ENCODE peak calls at places on chromosomes 1 and 21, in six cellular contexts. G is fibroblast of lung, X is pancreas, C is fibroblast of pulmonary artery, K is AG09319, B is astrocyte of the spinal cord. R is an unnamed sample.

GRCh38 chr1:222973561-222973960 is 158.7 kb downstream of the DISP1 start:
- DNase-seq in G (no peak), X (no peak), C (no peak), K (no peak), B (no peak), R (no peak)

GRCh38 chr1:213166868-213167267 is 115.8 kb downstream of the RPS6KC1 start:
- DNase-seq in G (no peak), X (no peak), C (no peak), K (no peak), B (no peak), R (no peak)

GRCh38 chr21:27076035-27076434 is 109.1 kb upstream of the ADAMTS5 start:
- DNase-seq in G (no peak), X (no peak), C (no peak), K (no peak), B (no peak), R (no peak)

GRCh38 chr1:27601321-27601770 is 2.6 kb downstream of the AHDC1 start:
- DNase-seq in G (no peak), X (no peak), C (no peak), K (no peak), B (no peak), R (no peak)

GRCh38 chr1:88609051-88609450 is 75.0 kb upstream of the PKN2 start:
- DNase-seq in G (no peak), X (no peak), C (no peak), K (no peak), B (no peak), R (no peak)

GRCh38 chr21:14942801-14943490 is 121.9 kb downstream of the NRIP1 start:
- DNase-seq in G (peak; percentile 23), X (no peak), C (peak; percentile 63), K (no peak), B (peak; percentile 27), R (no peak)

GRCh38 chr1:38728176-38728908 is 131.2 kb downstream of the RRAGC start:
- DNase-seq in G (peak; percentile 74), X (no peak), C (peak; percentile 96), K (no peak), B (peak; percentile 72), R (peak; percentile 68)

GRCh38 chr21:28333455-28334108 is 659.1 kb downstream of the LTN1 start:
- DNase-seq in G (peak; percentile 84), X (no peak), C (peak; percentile 81), K (peak; percentile 40), B (no peak), R (peak; percentile 38)

GRCh38 chr1:48571303-48571987 is 99.4 kb upstream of the SPATA6 start:
- DNase-seq in G (no peak), X (no peak), C (no peak), K (no peak), B (no peak), R (no peak)

GRCh38 chr1:157096881-157097280 is 2.7 kb downstream of the ETV3L start:
- DNase-seq in G (no peak), X (no peak), C (no peak), K (no peak), B (no peak), R (no peak)

GRCh38 chr1:212495843-212496494 is 63.2 kb downstream of the NENF start:
- DNase-seq in G (no peak), X (no peak), C (no peak), K (no peak), B (no peak), R (no peak)

GRCh38 chr21:35922618-35923017 is 137.7 kb downstream of the SETD4 start:
- DNase-seq in G (peak; percentile 32), X (no peak), C (no peak), K (no peak), B (peak; percentile 64), R (no peak)

GRCh38 chr1:236543065-236543669 is 19.4 kb downstream of the LGALS8 start:
- DNase-seq in G (no peak), X (no peak), C (no peak), K (no peak), B (no peak), R (no peak)

GRCh38 chr1:89739013-89739843 is 81.6 kb upstream of the LRRC8D start:
- DNase-seq in G (no peak), X (no peak), C (peak; percentile 55), K (no peak), B (peak; percentile 47), R (peak; percentile 60)

GRCh38 chr21:45052960-45053359 is 21.4 kb upstream of the ADARB1 start:
- DNase-seq in G (no peak), X (no peak), C (no peak), K (no peak), B (no peak), R (no peak)

GRCh38 chr1:1331068-1331965 is at the start of gene TAS1R3:
- DNase-seq in G (no peak), X (no peak), C (no peak), K (no peak), B (no peak), R (peak; percentile 64)

GRCh38 chr1:93014156-93014555 is 52.9 kb upstream of the DIPK1A start:
- DNase-seq in G (no peak), X (no peak), C (no peak), K (no peak), B (no peak), R (no peak)

GRCh38 chr1:30744060-30744756 is 13.4 kb downstream of the LAPTM5 start:
- DNase-seq in G (peak; percentile 39), X (no peak), C (peak; percentile 19), K (no peak), B (no peak), R (no peak)

GRCh38 chr1:158329807-158330206 is 1.5 kb downstream of the CD1B start:
- DNase-seq in G (no peak), X (no peak), C (peak; percentile 1), K (no peak), B (no peak), R (peak; percentile 49)

GRCh38 chr21:25385912-25386474 is 221.3 kb downstream of the MRPL39 start:
- DNase-seq in G (peak; percentile 78), X (peak; percentile 62), C (peak; percentile 83), K (peak; percentile 37), B (peak; percentile 64), R (peak; percentile 75)

GRCh38 chr21:42216726-42217572 is 2.0 kb upstream of the ABCG1 start:
- DNase-seq in G (no peak), X (peak; percentile 46), C (no peak), K (no peak), B (no peak), R (no peak)

GRCh38 chr1:40948741-40949528 is 30.6 kb upstream of the CTPS1 start:
- DNase-seq in G (peak; percentile 72), X (peak; percentile 68), C (peak; percentile 80), K (peak; percentile 49), B (peak; percentile 80), R (peak; percentile 81)

GRCh38 chr1:210792703-210793102 is 341.2 kb downstream of the KCNH1 start:
- DNase-seq in G (peak; percentile 26), X (no peak), C (peak; percentile 1), K (no peak), B (peak; percentile 83), R (peak; percentile 84)

GRCh38 chr1:215113776-215114153 is 31.2 kb downstream of the KCNK2 start:
- DNase-seq in G (peak; percentile 57), X (no peak), C (no peak), K (no peak), B (no peak), R (no peak)

DNA sequence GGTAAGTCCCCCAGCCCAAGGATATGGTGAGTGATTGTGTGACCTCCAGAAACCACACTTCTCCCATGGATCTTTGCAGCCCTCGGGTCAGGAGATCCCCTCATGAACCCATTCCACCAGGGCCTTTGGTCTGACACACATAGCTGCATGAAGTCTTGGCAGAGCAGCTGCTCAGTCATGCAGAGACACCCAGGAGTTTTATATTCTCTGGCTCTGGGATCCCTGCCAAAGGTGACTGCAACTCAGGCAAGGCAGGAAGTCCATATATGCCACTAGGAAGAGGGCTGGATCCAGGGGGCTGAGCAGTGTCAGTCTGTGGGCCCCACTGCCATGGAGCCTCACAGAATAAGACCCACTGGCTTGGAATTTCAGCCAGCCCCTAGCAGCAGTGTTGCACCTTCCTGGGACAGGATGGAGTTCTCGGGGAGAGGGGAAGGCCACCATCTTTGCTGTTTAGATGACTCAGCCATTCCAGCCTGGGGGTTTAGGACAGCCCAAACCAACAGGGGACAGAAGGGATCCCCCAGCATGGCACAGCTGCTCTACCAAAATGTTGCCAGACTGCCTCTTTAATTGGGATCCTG is 199.7 kb downstream of the TBX15 start:
- DNase-seq in G (peak; percentile 1), X (no peak), C (peak; percentile 8), K (peak; percentile 8), B (peak; percentile 62), R (peak; percentile 89)
- TF ChIP-seq CTCF in G (no peak), X (no peak), C (no peak), K (no peak), B (no peak), R (no peak)

GRCh38 chr1:35644204-35644603 is 2.9 kb upstream of the PSMB2 start:
- DNase-seq in G (no peak), X (no peak), C (no peak), K (no peak), B (no peak), R (no peak)

GRCh38 chr1:35642472-35642955 is 1.2 kb upstream of the PSMB2 start:
- DNase-seq in G (no peak), X (no peak), C (no peak), K (no peak), B (no peak), R (no peak)

GRCh38 chr1:35641233-35641866 is at the start of gene PSMB2:
- DNase-seq in G (peak; percentile 95), X (peak; percentile 99), C (peak; percentile 97), K (peak; percentile 86), B (peak; percentile 96), R (peak; percentile 96)

GRCh38 chr1:35650416-35650815 is 9.1 kb upstream of the PSMB2 start:
- DNase-seq in G (no peak), X (no peak), C (no peak), K (no peak), B (no peak), R (no peak)

DNA sequence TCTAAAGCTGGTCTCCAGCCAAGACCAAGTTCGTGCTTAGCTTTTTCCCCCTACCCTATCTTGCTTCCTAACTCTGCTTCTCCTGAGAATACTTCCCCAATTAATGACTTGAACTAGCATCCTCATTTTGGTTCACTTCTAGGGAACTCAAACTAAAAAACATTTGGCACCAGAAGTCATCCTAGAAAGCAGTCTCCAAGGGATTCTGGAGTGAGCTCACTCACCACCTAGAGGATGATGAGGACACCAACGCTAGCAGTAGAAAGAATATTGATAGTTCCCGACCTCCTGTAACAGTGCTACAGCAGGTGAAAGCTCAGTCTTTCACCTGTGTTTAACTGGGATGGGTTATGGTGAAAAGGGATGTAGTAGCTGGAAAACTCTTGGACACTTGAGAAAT is 4.7 kb upstream of the PSMB2 start:
- DNase-seq in G (no peak), X (no peak), C (no peak), K (no peak), B (no peak), R (peak; percentile 17)
- TF ChIP-seq CTCF in G (no peak), X (no peak), C (no peak), K (no peak), B (peak; percentile 28), R (no peak)

GRCh38 chr1:31955917-31956736 is 18.0 kb upstream of the PTP4A2 start:
- DNase-seq in G (peak; percentile 100), X (peak; percentile 70), C (peak; percentile 100), K (peak; percentile 99), B (peak; percentile 99), R (peak; percentile 99)
- TF ChIP-seq CTCF in G (peak; percentile 51), X (no peak), C (peak; percentile 56), K (peak; percentile 67), B (peak; percentile 58), R (no peak)

DNA sequence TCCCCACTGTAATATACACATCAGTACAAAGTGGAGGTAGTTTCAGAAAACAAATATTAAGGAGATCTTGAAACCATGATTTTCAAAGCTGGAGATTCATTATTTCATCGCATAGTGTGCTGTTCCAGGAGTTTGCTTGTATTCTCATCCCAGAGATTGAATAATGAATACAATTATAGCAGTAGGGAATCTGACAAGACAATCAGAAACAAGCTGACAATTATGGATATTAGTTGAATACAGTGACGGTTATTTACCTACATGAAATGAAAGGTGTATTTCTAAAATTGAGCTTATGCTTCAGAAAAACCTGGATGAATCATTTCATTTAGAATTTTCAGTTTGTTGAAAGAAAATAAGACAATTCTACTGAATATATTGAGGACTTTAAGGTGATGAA is 2119.0 kb downstream of the MRPL39 start:
- DNase-seq in G (no peak), X (no peak), C (no peak), K (no peak), B (no peak), R (no peak)
- TF ChIP-seq CTCF in G (no peak), X (no peak), C (no peak), K (no peak), B (no peak), R (no peak)